ENCODE peak calls at places on chromosomes 3 and 15, in six cellular contexts. D is RWPE1, Q is M059J, M is NCI-H2029 treated with DMSO at 0.1 percent for 48 hours, W is NCI-H345, F is ovary. V is an unnamed sample.

GRCh38 chr15:25773248-25773647 is 89.9 kb downstream of the ATP10A start:
- DNase-seq in D (no peak), Q (no peak), W (no peak), F (no peak), M (no peak), V (no peak)

GRCh38 chr15:74531144-74531811 is 9.7 kb upstream of the ARID3B start:
- DNase-seq in Q (peak), D (no peak), M (no peak), W (no peak), F (no peak), V (peak)

GRCh38 chr3:62184559-62184958 is 188.8 kb downstream of the FEZF2 start:
- DNase-seq in W (no peak), M (no peak), F (no peak), Q (peak), D (no peak), V (peak)

GRCh38 chr15:88257311-88257901 is 867 bp upstream of the NTRK3 start:
- DNase-seq in W (no peak), F (no peak), M (no peak), Q (no peak), D (no peak), V (peak)

GRCh38 chr3:126900859-126901540 is 81.9 kb upstream of the PLXNA1 start:
- DNase-seq in W (no peak), Q (no peak), D (no peak), F (no peak), M (no peak), V (no peak)

GRCh38 chr15:32844118-32844711 is 126.4 kb downstream of the GREM1 start:
- DNase-seq in F (no peak), M (no peak), D (peak), W (peak), Q (peak), V (peak)

GRCh38 chr15:66310786-66311185 is 17.4 kb downstream of the DIS3L start:
- DNase-seq in Q (no peak), W (no peak), F (no peak), M (no peak), D (no peak), V (no peak)

GRCh38 chr3:137647179-137647578 is 116.9 kb upstream of the SOX14 start:
- DNase-seq in F (no peak), D (no peak), Q (no peak), W (no peak), M (no peak), V (no peak)

GRCh38 chr15:85762039-85762755 is 32.5 kb downstream of the KLHL25 start:
- DNase-seq in M (no peak), Q (no peak), D (no peak), F (no peak), W (no peak), V (no peak)

GRCh38 chr15:99155961-99156443 is 51.1 kb downstream of the SYNM start:
- DNase-seq in W (no peak), D (peak), F (no peak), M (no peak), Q (peak), V (no peak)

GRCh38 chr15:101641134-101641764 is 10.9 kb downstream of the TM2D3 start:
- DNase-seq in M (no peak), W (peak), D (peak), Q (peak), F (peak), V (peak)

GRCh38 chr3:129259612-129260477 is 10.4 kb downstream of the COPG1 start:
- DNase-seq in W (no peak), F (no peak), M (no peak), Q (no peak), D (no peak), V (no peak)

GRCh38 chr3:112582242-112582874 is 20.5 kb downstream of the SLC35A5 start:
- DNase-seq in W (peak), Q (peak), F (peak), D (no peak), M (peak), V (peak)

GRCh38 chr15:26634319-26634718 is 138.5 kb downstream of the GABRB3 start:
- DNase-seq in M (no peak), F (no peak), W (no peak), D (no peak), Q (no peak), V (no peak)

GRCh38 chr3:98884675-98885371 is 16.7 kb downstream of the DCBLD2 start:
- DNase-seq in M (no peak), W (no peak), D (no peak), F (no peak), Q (peak), V (peak)

GRCh38 chr3:108178676-108179075 is 43.5 kb downstream of the IFT57 start:
- DNase-seq in Q (no peak), M (no peak), F (no peak), D (no peak), W (no peak), V (no peak)

GRCh38 chr3:47423548-47424145 is 42.8 kb downstream of the PTPN23 start:
- DNase-seq in F (no peak), D (no peak), M (no peak), W (no peak), Q (no peak), V (no peak)

GRCh38 chr15:66682865-66683264 is 19.2 kb upstream of the SMAD6 start:
- DNase-seq in W (no peak), M (no peak), F (no peak), Q (no peak), D (no peak), V (no peak)

GRCh38 chr3:13713396-13713795 is 164.5 kb downstream of the FBLN2 start:
- DNase-seq in D (no peak), F (no peak), M (no peak), Q (no peak), W (no peak), V (no peak)

GRCh38 chr3:31733234-31733667 is 200.5 kb downstream of the STT3B start:
- DNase-seq in M (peak), Q (no peak), D (no peak), W (peak), F (no peak), V (peak)

GRCh38 chr3:127747751-127748521 is 74.4 kb downstream of the MGLL start:
- DNase-seq in Q (peak), W (peak), F (no peak), D (peak), M (peak), V (peak)

GRCh38 chr3:18443670-18444596 is 18.8 kb upstream of the SATB1 start:
- DNase-seq in D (no peak), Q (peak), M (peak), W (no peak), F (peak), V (peak)

GRCh38 chr3:83941990-83942710 is 1016.6 kb upstream of the CADM2 start:
- DNase-seq in F (no peak), D (no peak), Q (no peak), W (no peak), M (no peak), V (no peak)

GRCh38 chr3:2354702-2355101 is 256.0 kb downstream of the CNTN4 start:
- DNase-seq in M (no peak), D (no peak), F (no peak), W (no peak), Q (peak), V (peak)

GRCh38 chr15:72222433-72222832 is 8.6 kb downstream of the PKM start:
- DNase-seq in D (peak), F (no peak), W (no peak), M (no peak), Q (peak), V (peak)

GRCh38 chr3:72127843-72128242 is 342.9 kb upstream of the PROK2 start:
- DNase-seq in D (peak), W (no peak), F (no peak), M (no peak), Q (peak), V (peak)

GRCh38 chr15:38559131-38559530 is 5.5 kb downstream of the RASGRP1 start:
- DNase-seq in M (no peak), W (no peak), D (no peak), F (no peak), Q (no peak), V (no peak)

GRCh38 chr3:177893321-177893720 is 642.9 kb upstream of the KCNMB2 start:
- DNase-seq in Q (peak), W (no peak), D (no peak), F (no peak), M (no peak), V (no peak)

GRCh38 chr3:86702381-86702958 is 288.5 kb downstream of the VGLL3 start:
- DNase-seq in Q (no peak), F (no peak), M (no peak), D (peak), W (no peak), V (peak)

GRCh38 chr3:141412087-141412935 is 44.0 kb downstream of the ZBTB38 start:
- DNase-seq in Q (peak), D (peak), W (no peak), F (peak), M (peak), V (peak)

GRCh38 chr3:66744521-66744920 is 243.7 kb upstream of the LRIG1 start:
- DNase-seq in Q (no peak), M (no peak), D (no peak), W (no peak), F (no peak), V (no peak)

GRCh38 chr3:109081746-109082510 is 36.0 kb downstream of the MORC1 start:
- DNase-seq in M (peak), F (no peak), Q (peak), D (peak), W (no peak), V (peak)

GRCh38 chr3:78887029-78887428 is 880.8 kb downstream of the ROBO1 start:
- DNase-seq in W (no peak), M (no peak), D (peak), Q (peak), F (no peak), V (peak)

GRCh38 chr3:179450901-179451334 is 352 bp downstream of the GNB4 start:
- DNase-seq in M (no peak), D (peak), Q (peak), F (peak), W (peak), V (no peak)

V was measured in astrocyte of the hippocampus.